ENCODE peak calls at places on chromosomes 1 and 21, in nine cellular contexts. I is colonic mucosa, F is mammary epithelial cell, Y is PC-3, C is IMR-90, J is fibroblast of lung, Z is endodermal cell, T is neural progenitor cell, O is H9. H is an unnamed sample.

GRCh38 chr21:20647603-20648002 is 350.6 kb upstream of the NCAM2 start:
- DNase-seq in I (no peak), F (no peak), Y (peak; percentile 73), C (no peak), J (peak; percentile 3), Z (no peak), T (no peak), O (no peak), H (no peak)

GRCh38 chr1:15153842-15154479 is 414 bp downstream of the TMEM51 start:
- DNase-seq in I (peak; percentile 78), F (peak; percentile 63), Y (peak; percentile 69), C (peak; percentile 66), J (peak; percentile 51), Z (peak; percentile 92), T (peak; percentile 88), O (peak; percentile 78), H (peak; percentile 79)

GRCh38 chr1:2466834-2467554 is 9.1 kb upstream of the PLCH2 start:
- DNase-seq in I (peak; percentile 26), F (no peak), Y (no peak), C (no peak), J (no peak), Z (peak; percentile 84), T (peak; percentile 77), O (peak; percentile 65), H (no peak)

GRCh38 chr1:1610796-1611597 is 4.3 kb upstream of the MIB2 start:
- DNase-seq in I (peak; percentile 17), F (no peak), Y (no peak), C (no peak), J (no peak), Z (no peak), T (no peak), O (no peak), H (no peak)

GRCh38 chr1:117860906-117861610 is 68.4 kb downstream of the GDAP2 start:
- DNase-seq in I (no peak), F (no peak), Y (no peak), C (peak; percentile 92), J (peak; percentile 43), Z (no peak), T (no peak), O (no peak), H (peak; percentile 57)

GRCh38 chr1:236058141-236058626 is 6.7 kb downstream of the NID1 start:
- DNase-seq in I (no peak), F (peak; percentile 81), Y (no peak), C (peak; percentile 57), J (peak; percentile 30), Z (no peak), T (peak; percentile 54), O (no peak), H (peak; percentile 78)

GRCh38 chr1:91697322-91698260 is 188.4 kb downstream of the TGFBR3 start:
- DNase-seq in I (no peak), F (no peak), Y (no peak), C (peak; percentile 79), J (peak; percentile 58), Z (no peak), T (no peak), O (no peak), H (peak; percentile 84)

GRCh38 chr1:111648826-111649225 is 29.2 kb downstream of the RAP1A start:
- DNase-seq in I (no peak), F (no peak), Y (no peak), C (no peak), J (no peak), Z (no peak), T (no peak), O (no peak), H (no peak)

GRCh38 chr1:112722601-112723510 is 7.7 kb upstream of the PPM1J start:
- DNase-seq in I (no peak), F (no peak), Y (no peak), C (peak; percentile 77), J (peak; percentile 47), Z (peak; percentile 84), T (peak; percentile 85), O (peak; percentile 73), H (peak; percentile 45)

GRCh38 chr1:74502858-74503257 is 9.6 kb downstream of the LRRC53 start:
- DNase-seq in I (no peak), F (no peak), Y (no peak), C (no peak), J (no peak), Z (no peak), T (no peak), O (no peak), H (no peak)

GRCh38 chr1:92479587-92479986 is 7.1 kb downstream of the GFI1 start:
- DNase-seq in I (no peak), F (no peak), Y (no peak), C (no peak), J (no peak), Z (no peak), T (no peak), O (no peak), H (no peak)

GRCh38 chr1:109595540-109595939 is 23.9 kb downstream of the GNAT2 start:
- DNase-seq in I (no peak), F (peak; percentile 32), Y (no peak), C (peak; percentile 55), J (peak; percentile 52), Z (no peak), T (no peak), O (no peak), H (no peak)

GRCh38 chr1:6205849-6206845 is at the start of gene RNF207:
- DNase-seq in I (peak; percentile 70), F (peak; percentile 84), Y (peak; percentile 95), C (peak; percentile 47), J (peak; percentile 81), Z (peak; percentile 92), T (peak; percentile 86), O (peak; percentile 87), H (peak; percentile 83)

GRCh38 chr1:14941865-14942264 is 211.7 kb upstream of the TMEM51 start:
- DNase-seq in I (no peak), F (no peak), Y (no peak), C (no peak), J (peak; percentile 53), Z (no peak), T (no peak), O (no peak), H (peak; percentile 55)

GRCh38 chr1:205445653-205445955 is 10.2 kb downstream of the BLACAT1 start:
- DNase-seq in I (no peak), F (no peak), Y (no peak), C (no peak), J (no peak), Z (no peak), T (no peak), O (no peak), H (no peak)

GRCh38 chr1:205447457-205448415 is 8.1 kb downstream of the BLACAT1 start:
- DNase-seq in I (no peak), F (peak; percentile 35), Y (peak; percentile 54), C (no peak), J (peak; percentile 24), Z (peak; percentile 89), T (peak; percentile 85), O (peak; percentile 90), H (no peak)

GRCh38 chr1:205444931-205445652 is 10.8 kb downstream of the BLACAT1 start:
- DNase-seq in I (no peak), F (no peak), Y (no peak), C (no peak), J (peak; percentile 48), Z (peak; percentile 95), T (peak; percentile 95), O (peak; percentile 95), H (no peak)

GRCh38 chr1:205448540-205449253 is 7.1 kb downstream of the BLACAT1 start:
- DNase-seq in I (no peak), F (peak; percentile 32), Y (peak; percentile 36), C (no peak), J (no peak), Z (peak; percentile 81), T (peak; percentile 92), O (peak; percentile 89), H (no peak)

GRCh38 chr1:205446828-205447227 is 9.0 kb downstream of the BLACAT1 start:
- DNase-seq in I (no peak), F (no peak), Y (no peak), C (no peak), J (no peak), Z (peak; percentile 52), T (peak; percentile 91), O (no peak), H (no peak)
- H3K9ac ChIP-seq in I (no peak overlapping the region), F (no peak overlapping the region), Y (no peak overlapping the region), C (no peak overlapping the region), J (no peak overlapping the region), Z (no peak overlapping the region), T (no peak overlapping the region), O (no peak overlapping the region), H (no peak overlapping the region)

DNA sequence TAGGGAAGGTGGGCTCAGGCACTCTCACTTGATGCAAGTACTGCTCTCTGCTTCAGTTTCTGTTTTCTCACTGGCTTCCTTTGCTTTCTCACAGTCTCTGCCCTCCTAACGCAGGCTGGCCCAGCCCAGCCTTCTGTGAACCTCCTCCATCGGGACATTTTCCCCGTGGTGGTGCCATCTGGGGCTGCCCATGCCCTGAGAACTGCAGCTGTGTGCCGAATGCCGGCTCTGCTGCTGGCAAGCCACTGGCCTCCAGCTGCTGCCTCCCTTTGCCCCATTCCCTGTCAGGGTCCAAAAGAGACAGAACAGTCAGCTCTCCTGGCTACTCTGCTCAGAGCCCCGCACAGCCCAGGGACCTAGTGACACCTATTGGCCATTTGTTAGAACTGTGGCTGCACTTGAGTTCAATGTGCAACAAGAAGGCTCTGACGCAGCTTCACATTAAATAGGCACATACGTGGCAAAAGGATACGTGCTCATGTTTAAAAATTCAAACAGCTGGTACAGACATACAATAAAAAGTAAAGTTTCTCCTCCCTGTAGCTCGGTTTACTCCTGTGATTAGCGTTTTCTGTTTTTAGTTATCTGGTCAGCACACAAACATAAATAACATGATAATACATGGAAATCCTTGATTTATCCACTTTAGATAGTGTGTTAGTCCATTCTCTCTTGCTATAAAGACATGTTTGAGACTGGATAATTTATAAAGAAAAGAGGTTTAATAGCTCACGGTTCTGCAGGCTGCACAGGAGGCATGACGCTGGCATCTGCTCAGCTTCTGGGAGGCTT is 46.6 kb downstream of the FCRL5 start:
- DNase-seq in I (peak; percentile 69), F (peak; percentile 36), Y (peak; percentile 76), C (peak; percentile 55), J (peak; percentile 38), Z (peak; percentile 91), T (peak; percentile 82), O (peak; percentile 85), H (peak; percentile 72)
- H3K9ac ChIP-seq in I (no peak overlapping the region), F (no peak overlapping the region), Y (no peak overlapping the region), C (no peak overlapping the region), J (no peak overlapping the region), Z (no peak overlapping the region), T (no peak overlapping the region), O (no peak overlapping the region), H (no peak overlapping the region)

GRCh38 chr1:156524985-156525590 is 24.5 kb upstream of the MEF2D start:
- DNase-seq in I (no peak), F (no peak), Y (no peak), C (no peak), J (no peak), Z (no peak), T (no peak), O (no peak), H (no peak)
- H3K9ac ChIP-seq in I (no peak overlapping the region), F (no peak overlapping the region), Y (no peak overlapping the region), C (no peak overlapping the region), J (no peak overlapping the region), Z (no peak overlapping the region), T (no peak overlapping the region), O (no peak overlapping the region), H (no peak overlapping the region)

GRCh38 chr1:225817611-225818061 is 7.7 kb downstream of the EPHX1 start:
- DNase-seq in I (peak; percentile 89), F (peak; percentile 75), Y (peak; percentile 99), C (peak; percentile 88), J (peak; percentile 93), Z (peak; percentile 77), T (no peak), O (peak; percentile 63), H (peak; percentile 78)
- H3K9ac ChIP-seq in I (peak overlapping the region; percentile 87), F (no peak overlapping the region), Y (peak overlapping the region; percentile 57), C (peak overlapping the region; percentile 30), J (no peak overlapping the region), Z (no peak overlapping the region), T (no peak overlapping the region), O (no peak overlapping the region), H (peak overlapping the region; percentile 87)